ENCODE peak calls at places on chromosomes 4 and X, in ten cellular contexts. U is activated CD8-positive, alpha-beta T cell treated with anti-CD3 and anti-CD28 coated beads, Interleukin-2, amount 10 ng/mL, durations not matched to agents 7 days and 5 days; W is stimulated activated CD4-positive, alpha-beta T cell treated with anti-CD3 and anti-CD28 coated beads, TNF-alpha, amount 100 ng/mL, for 48 hours; C is ELF-1; A is effector memory CD4-positive, alpha-beta T cell; R is epithelial cell of esophagus; L is adipocyte; G is Ammon's horn; P is T-helper 2 cell; Y is activated effector memory CD4-positive, alpha-beta T cell treated with Interleukin-2 at 50 U/mL for 16 hours. Q is an unnamed sample.

GRCh38 chr4:74874785-74875367 is 58.0 kb upstream of the PARM1 start:
- DNase-seq in U (peak), W (peak), C (peak), A (no peak), R (peak), L (peak), G (peak), P (no peak), Y (no peak), Q (peak)

GRCh38 chr4:89751416-89751815 is 85.5 kb downstream of the SNCA start:
- DNase-seq in U (no peak), W (no peak), C (no peak), A (no peak), R (no peak), L (no peak), G (no peak), P (no peak), Y (no peak), Q (no peak)

GRCh38 chrX:100673397-100673953 is 29.5 kb downstream of the SRPX2 start:
- DNase-seq in U (no peak), W (no peak), C (no peak), A (no peak), R (peak), L (peak), G (no peak), P (no peak), Y (no peak), Q (no peak)

GRCh38 chrX:66191563-66191962 is 27.5 kb downstream of the HEPH start:
- DNase-seq in U (no peak), W (no peak), C (no peak), A (no peak), R (no peak), L (no peak), G (no peak), P (no peak), Y (no peak), Q (no peak)

GRCh38 chr4:6047130-6047673 is 29.0 kb upstream of the C4orf50 start:
- DNase-seq in U (no peak), W (no peak), C (peak), A (no peak), R (no peak), L (no peak), G (no peak), P (no peak), Y (no peak), Q (no peak)

GRCh38 chr4:104693601-104694201 is 199.0 kb upstream of the CXXC4 start:
- DNase-seq in U (no peak), W (no peak), C (no peak), A (no peak), R (peak), L (peak), G (no peak), P (no peak), Y (no peak), Q (no peak)

GRCh38 chr4:158826882-158827281 is 58.1 kb downstream of the FNIP2 start:
- DNase-seq in U (no peak), W (no peak), C (no peak), A (no peak), R (peak), L (no peak), G (no peak), P (no peak), Y (no peak), Q (peak)

GRCh38 chrX:373641-374471 is 12.9 kb downstream of the PPP2R3B start:
- DNase-seq in U (peak), W (no peak), C (peak), A (no peak), R (peak), L (peak), G (no peak), P (no peak), Y (no peak), Q (peak)

GRCh38 chr4:69787879-69788278 is 27.5 kb upstream of the SULT1B1 start:
- DNase-seq in U (no peak), W (no peak), C (no peak), A (no peak), R (peak), L (no peak), G (no peak), P (no peak), Y (no peak), Q (no peak)

GRCh38 chr4:1405636-1406415 is 416 bp downstream of the NKX1-1 start:
- DNase-seq in U (no peak), W (no peak), C (peak), A (no peak), R (no peak), L (no peak), G (no peak), P (no peak), Y (no peak), Q (peak)

GRCh38 chr4:55351824-55352223 is 5.8 kb downstream of the SRD5A3 start:
- DNase-seq in U (no peak), W (no peak), C (no peak), A (no peak), R (no peak), L (no peak), G (no peak), P (no peak), Y (no peak), Q (no peak)

GRCh38 chrX:623599-624323 is 6.8 kb upstream of the SHOX start:
- DNase-seq in U (no peak), W (no peak), C (peak), A (no peak), R (peak), L (no peak), G (no peak), P (no peak), Y (no peak), Q (no peak)

GRCh38 chr4:124931050-124931449 is 218.5 kb upstream of the ANKRD50 start:
- DNase-seq in U (no peak), W (no peak), C (no peak), A (no peak), R (no peak), L (peak), G (no peak), P (no peak), Y (no peak), Q (no peak)

GRCh38 chr4:8409271-8410065 is 31.1 kb downstream of the ACOX3 start:
- DNase-seq in U (peak), W (no peak), C (no peak), A (peak), R (peak), L (peak), G (no peak), P (peak), Y (peak), Q (no peak)

GRCh38 chrX:64977830-64978229 is 1.6 kb upstream of the ZC4H2 start:
- DNase-seq in U (no peak), W (no peak), C (no peak), A (no peak), R (peak), L (no peak), G (no peak), P (no peak), Y (no peak), Q (no peak)

GRCh38 chrX:116749943-116750342 is 287.2 kb upstream of the CT83 start:
- DNase-seq in U (no peak), W (no peak), C (peak), A (no peak), R (peak), L (no peak), G (no peak), P (no peak), Y (no peak), Q (peak)

GRCh38 chr4:183011213-183011907 is 87.7 kb upstream of the WWC2 start:
- DNase-seq in U (no peak), W (no peak), C (no peak), A (no peak), R (no peak), L (peak), G (peak), P (no peak), Y (no peak), Q (no peak)

GRCh38 chr4:40185830-40186664 is 10.8 kb upstream of the RHOH start:
- DNase-seq in U (no peak), W (no peak), C (no peak), A (no peak), R (peak), L (peak), G (no peak), P (no peak), Y (no peak), Q (no peak)

GRCh38 chr4:30828290-30828926 is 108.2 kb downstream of the PCDH7 start:
- DNase-seq in U (no peak), W (no peak), C (no peak), A (no peak), R (peak), L (peak), G (no peak), P (no peak), Y (no peak), Q (no peak)

GRCh38 chr4:178599521-178599920 is 1157.3 kb upstream of the AGA start:
- DNase-seq in U (no peak), W (no peak), C (no peak), A (no peak), R (peak), L (no peak), G (no peak), P (no peak), Y (no peak), Q (no peak)

GRCh38 chr4:1098311-1098925 is 14.9 kb downstream of the RNF212 start:
- DNase-seq in U (no peak), W (no peak), C (no peak), A (no peak), R (no peak), L (no peak), G (no peak), P (no peak), Y (no peak), Q (no peak)

GRCh38 chr4:172776203-172776896 is 392.3 kb upstream of the GALNT7 start:
- DNase-seq in U (no peak), W (no peak), C (no peak), A (no peak), R (no peak), L (peak), G (no peak), P (no peak), Y (no peak), Q (no peak)

GRCh38 chr4:24967346-24967745 is 54.5 kb upstream of the CCDC149 start:
- DNase-seq in U (no peak), W (no peak), C (no peak), A (no peak), R (no peak), L (no peak), G (no peak), P (no peak), Y (no peak), Q (no peak)

GRCh38 chr4:74161676-74162450 is 3.9 kb downstream of the MTHFD2L start:
- DNase-seq in U (no peak), W (no peak), C (no peak), A (no peak), R (no peak), L (peak), G (no peak), P (no peak), Y (no peak), Q (no peak)

GRCh38 chr4:3294401-3295241 is 1.8 kb downstream of the RGS12 start:
- DNase-seq in U (peak), W (no peak), C (no peak), A (no peak), R (no peak), L (no peak), G (no peak), P (no peak), Y (no peak), Q (no peak)

GRCh38 chrX:55713635-55714034 is 3.9 kb upstream of the RRAGB start:
- DNase-seq in U (no peak), W (no peak), C (no peak), A (no peak), R (no peak), L (no peak), G (no peak), P (no peak), Y (no peak), Q (no peak)

GRCh38 chr4:156390599-156391296 is 437.1 kb upstream of the CTSO start:
- DNase-seq in U (no peak), W (no peak), C (no peak), A (no peak), R (no peak), L (peak), G (no peak), P (no peak), Y (no peak), Q (no peak)

GRCh38 chr4:6578221-6578620 is 3.2 kb downstream of the MAN2B2 start:
- DNase-seq in U (no peak), W (no peak), C (no peak), A (no peak), R (no peak), L (no peak), G (no peak), P (no peak), Y (no peak), Q (no peak)

GRCh38 chrX:115233497-115234219 is at the start of gene LRCH2:
- DNase-seq in U (no peak), W (no peak), C (peak), A (no peak), R (no peak), L (peak), G (peak), P (no peak), Y (no peak), Q (peak)

GRCh38 chr4:102554482-102554881 is 53.3 kb downstream of the NFKB1 start:
- DNase-seq in U (no peak), W (no peak), C (no peak), A (no peak), R (no peak), L (no peak), G (peak), P (no peak), Y (no peak), Q (no peak)

Q was measured in prostate gland.